ENCODE peak calls at places on chromosomes 13 and 19, in seven cellular contexts. Q, H, A, O, Y, P and J are unnamed samples.

GRCh38 chr13:30412351-30412750 is 9.9 kb upstream of the UBE2L5 start:
- DNase-seq in Q (no peak), H (no peak), A (no peak), O (no peak), Y (no peak), P (no peak), J (no peak)

GRCh38 chr19:46881092-46881491 is 20.3 kb downstream of the ARHGAP35 start:
- DNase-seq in Q (no peak), H (no peak), A (no peak), O (no peak), Y (no peak), P (no peak), J (no peak)

GRCh38 chr19:21322528-21322927 is 6.7 kb downstream of the ZNF708 start:
- DNase-seq in Q (no peak), H (no peak), A (no peak), O (peak; percentile 17), Y (no peak), P (no peak), J (no peak)

GRCh38 chr19:11236324-11237301 is 2.8 kb upstream of the ANGPTL8 start:
- DNase-seq in Q (no peak), H (no peak), A (no peak), O (no peak), Y (no peak), P (no peak), J (no peak)

GRCh38 chr19:30340724-30341595 is 31.2 kb upstream of the ZNF536 start:
- DNase-seq in Q (no peak), H (no peak), A (no peak), O (no peak), Y (peak; percentile 58), P (no peak), J (no peak)

GRCh38 chr19:34259367-34259865 is 5.1 kb downstream of the GARRE1 start:
- DNase-seq in Q (no peak), H (no peak), A (no peak), O (no peak), Y (no peak), P (no peak), J (no peak)

GRCh38 chr13:112809332-112810310 is 119.8 kb downstream of the ATP11A start:
- DNase-seq in Q (no peak), H (no peak), A (no peak), O (no peak), Y (no peak), P (no peak), J (no peak)

GRCh38 chr19:12195501-12195860 is 32.6 kb downstream of the ZNF136 start:
- DNase-seq in Q (no peak), H (no peak), A (no peak), O (no peak), Y (no peak), P (no peak), J (no peak)

GRCh38 chr19:8578642-8579265 is 1.5 kb upstream of the MYO1F start:
- DNase-seq in Q (peak; percentile 56), H (peak; percentile 75), A (peak; percentile 82), O (peak; percentile 42), Y (peak; percentile 85), P (no peak), J (no peak)

GRCh38 chr19:40555978-40556689 is 20.5 kb upstream of the SHKBP1 start:
- DNase-seq in Q (no peak), H (no peak), A (no peak), O (no peak), Y (no peak), P (no peak), J (no peak)

GRCh38 chr13:76696370-76696769 is 189.8 kb downstream of the KCTD12 start:
- DNase-seq in Q (no peak), H (no peak), A (no peak), O (no peak), Y (peak; percentile 4), P (no peak), J (no peak)

GRCh38 chr19:12681074-12681987 is at the start of gene DHPS:
- DNase-seq in Q (peak; percentile 83), H (peak; percentile 93), A (peak; percentile 99), O (peak; percentile 94), Y (peak; percentile 90), P (peak; percentile 95), J (peak; percentile 92)